ENCODE peak calls at places on chromosomes 13 and 19, in eight cellular contexts. B is thoracic aorta; A is iPS DF 6.9; Q is cardiac fibroblast; Y is tibial nerve; N is fibroblast of pulmonary artery; M is GM23248; J is CD4-positive, alpha-beta memory T cell. D is an unnamed sample.

GRCh38 chr19:30269638-30270037 is 102.5 kb upstream of the ZNF536 start:
- DNase-seq in Y (no peak), A (no peak), J (no peak), M (no peak), Q (no peak), B (no peak), N (no peak), D (no peak)

GRCh38 chr19:867301-867793 is 7.9 kb downstream of the CFD start:
- DNase-seq in M (no peak), Y (no peak), Q (no peak), J (no peak), B (no peak), A (no peak), N (no peak), D (no peak)

GRCh38 chr13:43838909-43839308 is 40.6 kb downstream of the CCDC122 start:
- DNase-seq in M (peak; percentile 70), N (peak; percentile 44), B (no peak), A (no peak), Q (peak; percentile 27), Y (no peak), J (no peak), D (no peak)

GRCh38 chr19:34959021-34959420 is 5.0 kb downstream of the ZNF792 start:
- DNase-seq in B (no peak), A (no peak), M (no peak), N (no peak), Q (no peak), J (no peak), Y (no peak), D (no peak)

GRCh38 chr19:51111606-51112005 is 3.4 kb upstream of the CTU1 start:
- DNase-seq in N (peak; percentile 11), J (no peak), M (peak; percentile 28), Q (no peak), Y (no peak), B (no peak), A (no peak), D (peak; percentile 64)

GRCh38 chr13:73849292-73849691 is 284.9 kb downstream of the KLF12 start:
- DNase-seq in B (no peak), Y (no peak), M (peak; percentile 61), N (peak; percentile 61), J (peak; percentile 20), A (peak; percentile 35), Q (peak; percentile 67), D (peak; percentile 1)

GRCh38 chr13:43988302-43988701 is 108.6 kb downstream of the LACC1 start:
- DNase-seq in A (no peak), Q (peak; percentile 42), M (no peak), N (no peak), Y (no peak), B (no peak), J (no peak), D (no peak)

GRCh38 chr13:59771272-59771671 is 392.5 kb downstream of the DIAPH3 start:
- DNase-seq in A (no peak), M (peak; percentile 71), J (no peak), Q (peak; percentile 57), Y (no peak), B (no peak), N (peak; percentile 47), D (no peak)

GRCh38 chr13:93361703-93362102 is 135.1 kb downstream of the GPC6 start:
- DNase-seq in Y (no peak), M (no peak), B (no peak), J (no peak), A (no peak), N (no peak), Q (no peak), D (peak; percentile 2)

GRCh38 chr19:13953021-13953531 is 767 bp downstream of the DCAF15 start:
- DNase-seq in B (no peak), Y (no peak), A (no peak), J (no peak), M (peak; percentile 87), Q (peak; percentile 63), N (peak; percentile 42), D (peak; percentile 53)

GRCh38 chr13:62158520-62158919 is 742.9 kb upstream of the PCDH20 start:
- DNase-seq in N (no peak), M (no peak), J (no peak), Y (no peak), Q (no peak), A (no peak), B (no peak), D (no peak)

GRCh38 chr13:28128030-28128429 is 10.3 kb upstream of the PAN3 start:
- DNase-seq in Y (no peak), M (no peak), N (no peak), B (no peak), Q (no peak), A (no peak), J (no peak), D (no peak)

GRCh38 chr13:80242728-80243427 is 98.0 kb downstream of the SPRY2 start:
- DNase-seq in N (no peak), Q (no peak), Y (no peak), J (no peak), B (no peak), A (no peak), M (no peak), D (no peak)

GRCh38 chr13:111203742-111204386 is 88.8 kb downstream of the ARHGEF7 start:
- DNase-seq in J (no peak), Y (no peak), N (no peak), Q (no peak), M (no peak), B (no peak), A (no peak), D (no peak)

GRCh38 chr19:51325161-51325979 is 13.9 kb downstream of the IGLON5 start:
- DNase-seq in Q (no peak), N (no peak), A (no peak), B (no peak), J (no peak), Y (no peak), M (no peak), D (no peak)

GRCh38 chr19:47691782-47692181 is 21.4 kb upstream of the EHD2 start:
- DNase-seq in B (no peak), Y (no peak), M (no peak), A (no peak), Q (no peak), N (no peak), J (no peak), D (no peak)

GRCh38 chr19:5718032-5718578 is 1.8 kb downstream of the LONP1 start:
- DNase-seq in A (no peak), B (no peak), M (peak; percentile 81), J (no peak), N (peak; percentile 28), Q (peak; percentile 69), Y (no peak), D (no peak)

GRCh38 chr13:111521030-111521429 is 200.6 kb downstream of the TEX29 start:
- DNase-seq in J (no peak), B (no peak), N (no peak), Y (no peak), M (no peak), Q (no peak), A (no peak), D (no peak)

GRCh38 chr19:38383743-38384142 is 4.1 kb downstream of the GGN start:
- DNase-seq in A (no peak), Q (no peak), M (no peak), B (no peak), Y (no peak), N (no peak), J (no peak), D (no peak)

GRCh38 chr13:71801781-71802180 is 65.2 kb downstream of the DACH1 start:
- DNase-seq in Q (no peak), B (no peak), A (no peak), J (no peak), Y (no peak), M (no peak), N (no peak), D (no peak)

GRCh38 chr13:22883961-22884360 is 296.8 kb upstream of the SGCG start:
- DNase-seq in Y (no peak), N (no peak), B (no peak), A (no peak), J (no peak), Q (no peak), M (no peak), D (no peak)

GRCh38 chr13:22877421-22877820 is 303.4 kb upstream of the SGCG start:
- DNase-seq in M (no peak), A (no peak), N (no peak), Q (no peak), J (no peak), B (no peak), Y (no peak), D (no peak)

GRCh38 chr13:22880756-22881701 is 299.8 kb upstream of the SGCG start:
- DNase-seq in A (no peak), Q (no peak), M (no peak), J (no peak), N (no peak), B (no peak), Y (no peak), D (no peak)

GRCh38 chr13:22883262-22883840 is 297.4 kb upstream of the SGCG start:
- DNase-seq in B (no peak), Q (no peak), M (no peak), N (no peak), J (no peak), Y (no peak), A (no peak), D (no peak)
- H3K4me3 ChIP-seq in B (no peak overlapping the region), Q (no peak overlapping the region), M (no peak overlapping the region), N (no peak overlapping the region), J (no peak overlapping the region), Y (no peak overlapping the region), A (no peak overlapping the region), D (no peak overlapping the region)

DNA sequence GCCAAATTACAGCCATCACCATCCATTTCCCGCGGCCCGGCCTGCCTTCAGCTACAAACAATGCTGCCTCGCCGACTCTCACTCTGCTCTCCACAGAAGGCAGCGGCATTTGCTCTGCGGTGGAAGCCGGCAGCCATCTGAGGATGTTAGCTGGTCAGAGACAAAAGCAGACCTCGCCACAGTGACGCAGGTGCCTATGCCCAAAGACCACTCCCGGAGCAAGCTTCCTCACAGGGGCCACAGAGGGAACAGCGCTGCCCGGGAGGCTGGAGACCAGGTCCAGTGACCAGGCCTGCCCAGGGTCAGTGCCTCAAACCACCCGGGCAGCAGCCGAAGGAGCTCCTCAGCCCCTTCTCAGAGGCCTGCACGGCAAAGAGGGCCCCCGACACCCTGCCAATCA is 16.4 kb downstream of the PEPD start:
- DNase-seq in J (no peak), N (no peak), A (no peak), Q (no peak), B (no peak), M (no peak), Y (no peak), D (no peak)
- H3K4me3 ChIP-seq in J (no peak overlapping the region), N (no peak overlapping the region), A (no peak overlapping the region), Q (no peak overlapping the region), B (no peak overlapping the region), M (no peak overlapping the region), Y (no peak overlapping the region), D (no peak overlapping the region)

GRCh38 chr19:12034610-12035009 is 869 bp downstream of the ZNF433 start:
- DNase-seq in Y (peak; percentile 8), B (no peak), M (peak; percentile 46), J (no peak), Q (no peak), N (no peak), A (no peak), D (no peak)

GRCh38 chr19:12035220-12036172 is at the start of gene ZNF433:
- DNase-seq in Y (peak; percentile 98), N (peak; percentile 82), B (peak; percentile 83), M (peak; percentile 98), A (peak; percentile 90), J (peak; percentile 33), Q (peak; percentile 86), D (no peak)

GRCh38 chr19:12034196-12034595 is 1.3 kb downstream of the ZNF433 start:
- DNase-seq in M (peak; percentile 19), B (no peak), N (no peak), J (no peak), Q (no peak), Y (no peak), A (no peak), D (no peak)
- H3K4me3 ChIP-seq in M (peak overlapping the region; percentile 81), B (peak overlapping the region; percentile 87), N (peak overlapping the region; percentile 88), J (no peak overlapping the region), Q (peak overlapping the region; percentile 87), Y (no peak overlapping the region), A (no peak overlapping the region), D (no peak overlapping the region)

GRCh38 chr19:4380254-4380727 is 20.1 kb downstream of the SH3GL1 start:
- DNase-seq in B (no peak), Q (no peak), Y (no peak), M (peak; percentile 47), A (no peak), N (no peak), J (peak; percentile 66), D (no peak)
- H3K4me3 ChIP-seq in B (no peak overlapping the region), Q (no peak overlapping the region), Y (peak overlapping the region; percentile 21), M (no peak overlapping the region), A (no peak overlapping the region), N (no peak overlapping the region), J (peak overlapping the region; percentile 66), D (no peak overlapping the region)